ENCODE peak calls at places on chromosomes 12 and 14, in five cellular contexts. One of them, this sample, is unnamed.

GRCh38 chr12:127650626-127651025 is 616.3 kb upstream of the TMEM132C start:
- DNase-seq in stimulated activated CD4-positive, alpha-beta T cell treated with anti-CD3 and anti-CD28 coated beads, Interleukin-4, amount 100 ng/mL, for 4 hours: no peak
- DNase-seq in left ventricle myocardium superior: no peak
- DNase-seq in left ventricle myocardium inferior: no peak
- DNase-seq in EL: no peak
- DNase-seq in this sample: no peak

GRCh38 chr14:52010173-52010693 is 20.9 kb downstream of the RTRAF start:
- DNase-seq in left ventricle myocardium inferior: no peak
- DNase-seq in EL: no peak
- DNase-seq in left ventricle myocardium superior: no peak
- DNase-seq in stimulated activated CD4-positive, alpha-beta T cell treated with anti-CD3 and anti-CD28 coated beads, Interleukin-4, amount 100 ng/mL, for 4 hours: no peak
- DNase-seq in this sample: no peak

GRCh38 chr14:91882776-91883175 is 15.4 kb upstream of the TC2N start:
- DNase-seq in left ventricle myocardium inferior: no peak
- DNase-seq in left ventricle myocardium superior: no peak
- DNase-seq in EL: no peak
- DNase-seq in stimulated activated CD4-positive, alpha-beta T cell treated with anti-CD3 and anti-CD28 coated beads, Interleukin-4, amount 100 ng/mL, for 4 hours: no peak
- DNase-seq in this sample: no peak

GRCh38 chr14:106848330-106849121 is 1322.1 kb downstream of the TMEM121 start:
- DNase-seq in stimulated activated CD4-positive, alpha-beta T cell treated with anti-CD3 and anti-CD28 coated beads, Interleukin-4, amount 100 ng/mL, for 4 hours: no peak
- DNase-seq in left ventricle myocardium superior: no peak
- DNase-seq in left ventricle myocardium inferior: no peak
- DNase-seq in EL: no peak
- DNase-seq in this sample: no peak

GRCh38 chr12:50603817-50604639 is 99.2 kb downstream of the DIP2B start:
- DNase-seq in stimulated activated CD4-positive, alpha-beta T cell treated with anti-CD3 and anti-CD28 coated beads, Interleukin-4, amount 100 ng/mL, for 4 hours: no peak
- DNase-seq in left ventricle myocardium inferior: no peak
- DNase-seq in left ventricle myocardium superior: peak
- DNase-seq in EL: no peak
- DNase-seq in this sample: no peak

GRCh38 chr12:51777457-51777856 is 71.1 kb downstream of the FIGNL2 start:
- DNase-seq in stimulated activated CD4-positive, alpha-beta T cell treated with anti-CD3 and anti-CD28 coated beads, Interleukin-4, amount 100 ng/mL, for 4 hours: no peak
- DNase-seq in EL: no peak
- DNase-seq in left ventricle myocardium inferior: no peak
- DNase-seq in left ventricle myocardium superior: no peak
- DNase-seq in this sample: no peak

GRCh38 chr12:122979908-122980191 is 631 bp upstream of the ARL6IP4 start:
- DNase-seq in left ventricle myocardium inferior: no peak
- DNase-seq in EL: no peak
- DNase-seq in left ventricle myocardium superior: no peak
- DNase-seq in stimulated activated CD4-positive, alpha-beta T cell treated with anti-CD3 and anti-CD28 coated beads, Interleukin-4, amount 100 ng/mL, for 4 hours: no peak
- DNase-seq in this sample: no peak

GRCh38 chr12:64915242-64915641 is 90.8 kb downstream of the TBC1D30 start:
- DNase-seq in EL: no peak
- DNase-seq in stimulated activated CD4-positive, alpha-beta T cell treated with anti-CD3 and anti-CD28 coated beads, Interleukin-4, amount 100 ng/mL, for 4 hours: no peak
- DNase-seq in left ventricle myocardium superior: no peak
- DNase-seq in left ventricle myocardium inferior: no peak
- DNase-seq in this sample: no peak

This sample was measured in cardiac septum.